ENCODE peak calls at places on chromosomes 7 and 10, in six cellular contexts. I is PC-3, D is spleen, Y is lower lobe of right lung, H is chondrocyte, M is breast epithelium. Z is an unnamed sample.

GRCh38 chr7:122310119-122311021 is 5.8 kb upstream of the FEZF1 start:
- DNase-seq in M (no peak), D (no peak), H (peak), I (no peak), Y (peak), Z (no peak)

GRCh38 chr10:70051878-70052277 is 768 bp upstream of the MACROH2A2 start:
- DNase-seq in I (peak), M (no peak), D (no peak), Y (no peak), H (no peak), Z (no peak)

GRCh38 chr10:129055225-129055624 is 411.8 kb upstream of the MGMT start:
- DNase-seq in H (no peak), Y (no peak), I (no peak), D (no peak), M (no peak), Z (no peak)

GRCh38 chr10:101134299-101135127 is 3.4 kb downstream of the TLX1 start:
- DNase-seq in Y (no peak), H (no peak), D (no peak), I (no peak), M (no peak), Z (peak)

GRCh38 chr10:84293574-84294016 is 34.8 kb upstream of the CCSER2 start:
- DNase-seq in Y (no peak), I (no peak), H (no peak), M (no peak), D (no peak), Z (no peak)

GRCh38 chr10:12510566-12510965 is 161.2 kb downstream of the CAMK1D start:
- DNase-seq in I (peak), D (no peak), H (no peak), Y (no peak), M (no peak), Z (no peak)

GRCh38 chr10:112338957-112339356 is 35.0 kb upstream of the ACSL5 start:
- DNase-seq in Y (no peak), D (no peak), M (no peak), I (no peak), H (no peak), Z (no peak)

GRCh38 chr7:91922857-91923256 is 17.8 kb upstream of the AKAP9 start:
- DNase-seq in Y (no peak), I (no peak), M (no peak), D (no peak), H (no peak), Z (no peak)

GRCh38 chr7:65325793-65326432 is 47.7 kb upstream of the ZNF92 start:
- DNase-seq in M (no peak), D (no peak), I (no peak), Y (no peak), H (no peak), Z (no peak)

GRCh38 chr10:20299037-20299557 is 482.9 kb downstream of the PLXDC2 start:
- DNase-seq in Y (no peak), M (no peak), D (no peak), I (no peak), H (no peak), Z (no peak)

GRCh38 chr7:141042222-141043193 is 27.8 kb upstream of the MRPS33 start:
- DNase-seq in H (no peak), Y (no peak), D (no peak), I (peak), M (no peak), Z (no peak)

GRCh38 chr10:66805610-66806009 is 120.2 kb upstream of the LRRTM3 start:
- DNase-seq in I (no peak), Y (no peak), H (no peak), M (no peak), D (no peak), Z (no peak)

GRCh38 chr10:124231188-124232135 is 138.1 kb upstream of the CHST15 start:
- DNase-seq in D (no peak), M (no peak), Y (no peak), I (no peak), H (no peak), Z (no peak)

GRCh38 chr7:131546583-131547111 is 9.8 kb downstream of the PODXL start:
- DNase-seq in Y (no peak), M (no peak), I (peak), D (peak), H (peak), Z (peak)

GRCh38 chr7:122651451-122651850 is 47.5 kb downstream of the RNF133 start:
- DNase-seq in H (no peak), Y (no peak), M (no peak), I (no peak), D (no peak), Z (no peak)

GRCh38 chr7:116075351-116076145 is 45.0 kb upstream of the TFEC start:
- DNase-seq in M (no peak), Y (no peak), D (no peak), H (peak), I (no peak), Z (no peak)

GRCh38 chr7:44172803-44173424 is 16.3 kb downstream of the GCK start:
- DNase-seq in D (no peak), H (no peak), M (no peak), I (no peak), Y (no peak), Z (no peak)

GRCh38 chr10:52248697-52249306 is 65.3 kb upstream of the DKK1 start:
- DNase-seq in I (no peak), D (no peak), H (no peak), Y (no peak), M (no peak), Z (no peak)

GRCh38 chr10:125711110-125711750 is 8.3 kb upstream of the EDRF1 start:
- DNase-seq in H (no peak), Y (no peak), D (no peak), I (no peak), M (no peak), Z (no peak)

GRCh38 chr10:79923145-79923544 is 25.8 kb downstream of the SFTPD start:
- DNase-seq in D (no peak), Y (no peak), M (no peak), I (no peak), H (no peak), Z (no peak)

GRCh38 chr7:455110-455928 is 64.3 kb downstream of the PDGFA start:
- DNase-seq in M (peak), I (no peak), Y (peak), H (peak), D (peak), Z (peak)

GRCh38 chr7:139673230-139673629 is 104.6 kb downstream of the HIPK2 start:
- DNase-seq in D (no peak), H (no peak), M (no peak), I (peak), Y (no peak), Z (no peak)

GRCh38 chr10:42958142-42958868 is 118.6 kb upstream of the RET start:
- DNase-seq in I (peak), M (peak), D (no peak), Y (no peak), H (peak), Z (no peak)

GRCh38 chr7:151087247-151088018 is 1.2 kb downstream of the AGAP3 start:
- DNase-seq in I (peak), H (no peak), M (no peak), D (peak), Y (peak), Z (peak)

GRCh38 chr10:8978100-8978499 is 923.6 kb downstream of the GATA3 start:
- DNase-seq in I (no peak), Y (no peak), H (no peak), M (no peak), D (no peak), Z (no peak)

GRCh38 chr7:1172666-1173523 is 12.9 kb upstream of the ZFAND2A start:
- DNase-seq in Y (no peak), M (no peak), D (no peak), H (no peak), I (no peak), Z (no peak)

GRCh38 chr10:80468002-80468401 is 13.9 kb downstream of the TSPAN14 start:
- DNase-seq in H (no peak), M (peak), D (peak), I (no peak), Y (peak), Z (peak)

GRCh38 chr7:73473636-73474035 is 40.1 kb downstream of the FZD9 start:
- DNase-seq in H (no peak), I (no peak), Y (no peak), M (no peak), D (no peak), Z (no peak)

GRCh38 chr10:133075346-133076137 is 12.2 kb upstream of the ADGRA1 start:
- DNase-seq in M (no peak), D (no peak), Y (no peak), H (no peak), I (no peak), Z (no peak)

GRCh38 chr7:155141562-155141961 is 71.4 kb downstream of the HTR5A start:
- DNase-seq in D (no peak), I (no peak), H (no peak), Y (no peak), M (no peak), Z (no peak)

GRCh38 chr10:110753462-110753861 is 109.3 kb downstream of the RBM20 start:
- DNase-seq in Y (no peak), M (no peak), I (no peak), D (no peak), H (no peak), Z (no peak)

GRCh38 chr7:155338632-155339320 is 41.1 kb downstream of the INSIG1 start:
- DNase-seq in M (no peak), D (no peak), Y (no peak), I (no peak), H (peak), Z (no peak)

GRCh38 chr7:159078911-159079270 is 65.8 kb downstream of the VIPR2 start:
- DNase-seq in D (peak), H (no peak), M (no peak), I (no peak), Y (no peak), Z (no peak)

GRCh38 chr7:143318661-143319060 is 2.8 kb downstream of the CLCN1 start:
- DNase-seq in I (no peak), D (no peak), H (no peak), M (peak), Y (no peak), Z (no peak)

GRCh38 chr10:32911285-32912016 is 46.6 kb downstream of the ITGB1 start:
- DNase-seq in Y (no peak), M (no peak), D (no peak), I (no peak), H (no peak), Z (no peak)

GRCh38 chr10:70191906-70192305 is 21.6 kb upstream of the SAR1A start:
- DNase-seq in D (no peak), M (no peak), H (no peak), Y (no peak), I (peak), Z (no peak)

GRCh38 chr7:40891232-40891631 is 756.4 kb downstream of the SUGCT start:
- DNase-seq in H (no peak), I (no peak), M (no peak), Y (no peak), D (no peak), Z (no peak)

GRCh38 chr7:120993575-120994191 is 5.2 kb downstream of the CPED1 start:
- DNase-seq in H (no peak), D (no peak), I (peak), M (no peak), Y (no peak), Z (no peak)

GRCh38 chr7:118076564-118076963 is 107.4 kb upstream of the LSM8 start:
- DNase-seq in H (no peak), I (no peak), M (no peak), Y (no peak), D (no peak), Z (no peak)

GRCh38 chr7:156989766-156990535 is 20.5 kb downstream of the MNX1 start:
- DNase-seq in H (no peak), M (no peak), I (no peak), Y (no peak), D (no peak), Z (no peak)

GRCh38 chr10:44143556-44143955 is 241.3 kb downstream of the CXCL12 start:
- DNase-seq in I (no peak), Y (no peak), H (no peak), M (no peak), D (no peak), Z (no peak)
- TF ChIP-seq CTCF in I (no peak), Y (no peak), H (no peak), M (no peak), D (no peak), Z (no peak)

DNA sequence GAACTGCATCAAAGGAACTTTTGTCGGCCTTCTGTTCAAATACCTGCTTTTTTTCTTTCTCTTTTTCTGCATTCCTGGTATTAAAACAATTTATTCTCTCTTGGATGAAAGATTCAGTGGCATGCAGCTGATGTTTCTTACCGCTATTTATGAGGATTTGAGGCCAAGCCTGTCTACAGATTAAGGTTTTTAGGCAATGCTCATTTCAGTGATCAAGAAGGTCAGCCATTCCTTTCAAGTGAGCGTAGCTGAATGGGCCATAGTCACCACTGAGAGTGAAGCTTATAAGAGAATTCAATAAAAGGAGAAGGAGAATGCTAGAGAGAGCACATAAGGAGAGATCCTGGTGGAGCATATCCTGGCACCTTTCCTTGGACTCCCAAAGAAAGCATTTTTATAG is 974.9 kb downstream of the SORCS3 start:
- DNase-seq in Y (no peak), I (no peak), H (no peak), M (no peak), D (no peak), Z (no peak)
- TF ChIP-seq CTCF in Y (no peak), I (no peak), H (no peak), M (no peak), D (no peak), Z (no peak)

DNA sequence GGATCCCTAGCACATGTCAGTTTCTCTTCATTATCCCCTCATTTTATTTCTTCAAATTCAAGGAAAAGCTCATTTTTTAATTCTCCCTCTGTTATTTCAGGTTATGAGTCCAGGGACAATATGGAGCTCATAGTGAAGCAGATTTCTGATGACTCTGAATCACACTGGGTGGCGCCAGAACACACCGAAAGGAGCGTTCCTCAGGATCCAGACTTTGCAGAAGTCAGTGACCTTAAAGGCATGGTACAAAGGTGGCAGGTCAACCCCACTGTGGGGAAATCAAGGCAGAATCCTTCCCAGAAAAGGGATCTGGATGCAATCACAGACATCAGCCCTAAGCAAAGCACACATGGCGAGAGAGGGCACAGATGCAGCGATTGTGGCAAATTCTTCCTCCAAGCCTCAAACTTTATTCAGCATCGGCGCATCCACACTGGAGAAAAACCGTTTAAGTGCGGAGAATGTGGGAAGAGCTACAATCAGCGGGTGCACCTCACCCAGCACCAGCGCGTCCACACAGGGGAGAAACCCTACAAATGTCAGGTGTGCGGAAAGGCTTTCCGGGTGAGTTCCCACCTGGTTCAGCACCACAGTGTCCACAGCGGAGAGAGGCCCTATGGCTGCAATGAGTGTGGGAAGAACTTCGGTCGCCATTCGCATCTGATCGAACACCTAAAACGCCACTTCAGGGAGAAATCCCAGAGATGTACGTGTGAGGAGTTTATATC is 21.4 kb downstream of the ZKSCAN5 start:
- DNase-seq in Y (no peak), M (no peak), D (no peak), H (peak), I (peak), Z (peak)
- TF ChIP-seq CTCF in Y (no peak), M (no peak), D (no peak), H (peak), I (peak), Z (no peak)

DNA sequence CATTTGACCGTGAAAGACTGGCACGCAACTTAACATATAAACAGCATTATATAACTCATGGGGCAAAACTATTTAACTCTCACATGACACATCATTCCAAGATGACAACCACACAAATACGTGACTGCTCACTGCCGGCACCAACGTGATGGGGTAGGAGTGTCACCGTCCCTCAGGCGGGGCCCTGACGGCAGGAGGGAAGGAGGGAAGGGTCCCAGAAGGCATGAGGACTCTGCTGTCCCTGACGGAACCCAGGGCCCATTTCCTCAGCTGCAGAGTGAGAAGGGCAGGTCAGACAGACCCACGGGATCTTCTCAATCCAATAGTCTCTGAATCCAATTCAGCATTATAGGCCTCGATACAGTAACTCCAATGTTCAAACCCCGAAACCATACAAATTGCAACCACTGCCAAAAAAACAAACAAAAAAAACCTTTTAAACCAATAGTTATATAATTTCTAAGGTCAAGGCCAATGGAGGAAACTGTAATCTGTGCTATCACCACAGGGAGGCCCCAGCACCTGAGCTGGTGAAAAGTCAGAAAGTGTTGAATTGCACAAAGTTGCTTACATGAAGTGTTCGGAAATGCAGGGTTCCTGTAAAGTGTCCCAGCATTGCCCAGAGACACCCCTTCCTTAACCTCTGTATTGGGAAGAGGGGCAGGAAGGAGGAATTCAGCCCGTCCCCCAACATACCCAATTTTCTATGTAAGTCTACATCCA is 137.4 kb downstream of the TNS3 start:
- DNase-seq in D (no peak), M (no peak), I (peak), Y (no peak), H (no peak), Z (no peak)
- TF ChIP-seq CTCF in D (peak), M (peak), I (peak), Y (peak), H (peak), Z (peak)

Z was measured in kidney.